ENCODE peak calls at places on chromosomes 11 and 22, in four cellular contexts. L, B, V and N are unnamed samples.
A peak's percentile ranks its signal among the peaks of the same experiment; 100 is the strongest.

GRCh38 chr11:30196400-30197206 is 34.2 kb upstream of the FSHB start:
- DNase-seq in B (peak; percentile 25), L (peak; percentile 49), V (peak; percentile 36), N (peak; percentile 53)

GRCh38 chr11:75840560-75840959 is 25.6 kb downstream of the UVRAG start:
- DNase-seq in B (no peak), V (no peak), L (no peak), N (no peak)

GRCh38 chr22:50112151-50113118 is 22.6 kb downstream of the MOV10L1 start:
- DNase-seq in V (no peak), L (no peak), B (no peak), N (no peak)

GRCh38 chr11:120304526-120304925 is 20.6 kb upstream of the TLCD5 start:
- DNase-seq in L (no peak), B (no peak), V (no peak), N (peak; percentile 43)

GRCh38 chr11:110134120-110134519 is 40.9 kb downstream of the ZC3H12C start:
- DNase-seq in B (no peak), V (no peak), L (no peak), N (no peak)

GRCh38 chr11:55811067-55811466 is at the start of gene OR5L1:
- DNase-seq in V (no peak), B (no peak), L (no peak), N (no peak)

GRCh38 chr11:79150320-79150719 is 290.5 kb downstream of the TENM4 start:
- DNase-seq in B (no peak), V (no peak), L (no peak), N (no peak)

GRCh38 chr11:126993599-126993998 is 7.0 kb downstream of the KIRREL3 start:
- DNase-seq in L (no peak), B (no peak), V (no peak), N (peak; percentile 35)

DNA sequence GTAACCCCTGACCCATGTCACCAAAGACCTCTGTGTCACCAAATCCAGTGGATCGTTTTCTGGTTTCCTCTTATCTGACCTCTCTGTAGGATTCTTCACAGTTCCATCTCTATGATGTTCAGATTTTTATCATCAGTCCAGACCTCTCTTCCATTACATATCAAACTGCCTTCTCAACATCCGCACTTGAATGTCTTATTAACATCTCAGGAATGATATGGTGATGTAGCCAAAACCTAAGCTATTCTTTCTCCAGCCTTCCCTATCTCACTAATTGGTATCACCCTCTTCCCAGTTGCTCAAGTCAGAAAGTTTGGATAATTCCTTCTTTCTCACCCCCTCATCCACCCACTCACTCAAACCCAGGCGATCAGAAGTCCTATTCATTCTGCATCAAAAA is 13.4 kb downstream of the APLNR start:
- DNase-seq in L (no peak), B (no peak), V (no peak), N (no peak)
- TF ChIP-seq PHF8 in L (no peak), B (no peak), V (no peak), N (no peak)

GRCh38 chr22:37167981-37168647 is 18.4 kb upstream of the IL2RB start:
- DNase-seq in B (no peak), L (no peak), V (no peak), N (no peak)
- TF ChIP-seq KDM1A in B (no peak), L (no peak), V (no peak), N (no peak)

GRCh38 chr22:41757507-41757906 is 43.0 kb upstream of the CCDC134 start:
- DNase-seq in B (no peak), L (no peak), V (no peak), N (no peak)

GRCh38 chr22:41766476-41766875 is 34.0 kb upstream of the CCDC134 start:
- DNase-seq in L (no peak), V (no peak), B (no peak), N (no peak)

GRCh38 chr22:41758231-41758630 is 42.2 kb upstream of the CCDC134 start:
- DNase-seq in B (no peak), V (no peak), L (no peak), N (no peak)

GRCh38 chr22:41768420-41768819 is 32.1 kb upstream of the CCDC134 start:
- DNase-seq in B (no peak), V (no peak), L (no peak), N (no peak)

GRCh38 chr22:41762980-41763779 is 37.3 kb upstream of the CCDC134 start:
- DNase-seq in B (peak; percentile 39), L (peak; percentile 67), V (peak; percentile 49), N (peak; percentile 48)
- TF ChIP-seq PHF8 in B (no peak), L (no peak), V (no peak), N (no peak)

DNA sequence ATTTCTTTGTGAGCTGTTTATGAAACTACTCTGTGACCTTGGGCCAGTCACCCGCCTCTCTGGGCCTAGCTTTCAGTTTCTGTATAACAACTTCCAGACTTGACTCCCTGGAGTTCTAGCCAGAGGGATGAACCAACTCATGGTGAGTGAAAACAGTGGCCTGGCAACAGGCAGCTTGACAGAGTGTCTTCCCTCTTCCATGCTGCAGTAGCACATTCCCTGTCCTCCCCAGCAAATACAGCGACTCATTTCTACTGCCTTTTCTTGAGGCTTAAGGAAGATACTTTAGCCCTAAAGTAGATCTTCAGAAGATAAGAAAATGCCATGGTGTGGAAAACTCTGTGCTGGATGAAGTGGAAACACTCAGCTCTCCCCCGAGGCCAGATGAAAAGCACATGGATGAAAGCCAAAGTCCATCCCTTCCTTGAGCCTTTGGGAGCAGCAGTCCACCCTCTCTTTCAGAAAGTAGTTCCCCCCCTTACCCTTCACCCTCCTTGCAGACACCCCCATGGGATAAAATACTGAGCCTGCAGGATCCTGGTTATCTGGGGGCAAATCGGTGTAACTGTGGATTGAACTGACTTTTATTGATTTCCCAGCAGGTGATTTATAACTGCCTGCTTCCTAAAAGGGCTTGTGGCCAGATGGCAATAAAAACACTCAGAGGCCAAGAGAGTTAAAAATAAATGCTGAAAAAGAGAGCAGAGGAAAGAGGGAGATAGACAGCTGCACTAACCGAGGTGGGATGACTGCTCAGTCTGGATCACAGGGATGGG is 24.1 kb downstream of the IRAG1 start:
- DNase-seq in L (no peak), B (no peak), V (no peak), N (peak; percentile 29)
- TF ChIP-seq KDM1A in L (no peak), B (no peak), V (no peak), N (no peak)

DNA sequence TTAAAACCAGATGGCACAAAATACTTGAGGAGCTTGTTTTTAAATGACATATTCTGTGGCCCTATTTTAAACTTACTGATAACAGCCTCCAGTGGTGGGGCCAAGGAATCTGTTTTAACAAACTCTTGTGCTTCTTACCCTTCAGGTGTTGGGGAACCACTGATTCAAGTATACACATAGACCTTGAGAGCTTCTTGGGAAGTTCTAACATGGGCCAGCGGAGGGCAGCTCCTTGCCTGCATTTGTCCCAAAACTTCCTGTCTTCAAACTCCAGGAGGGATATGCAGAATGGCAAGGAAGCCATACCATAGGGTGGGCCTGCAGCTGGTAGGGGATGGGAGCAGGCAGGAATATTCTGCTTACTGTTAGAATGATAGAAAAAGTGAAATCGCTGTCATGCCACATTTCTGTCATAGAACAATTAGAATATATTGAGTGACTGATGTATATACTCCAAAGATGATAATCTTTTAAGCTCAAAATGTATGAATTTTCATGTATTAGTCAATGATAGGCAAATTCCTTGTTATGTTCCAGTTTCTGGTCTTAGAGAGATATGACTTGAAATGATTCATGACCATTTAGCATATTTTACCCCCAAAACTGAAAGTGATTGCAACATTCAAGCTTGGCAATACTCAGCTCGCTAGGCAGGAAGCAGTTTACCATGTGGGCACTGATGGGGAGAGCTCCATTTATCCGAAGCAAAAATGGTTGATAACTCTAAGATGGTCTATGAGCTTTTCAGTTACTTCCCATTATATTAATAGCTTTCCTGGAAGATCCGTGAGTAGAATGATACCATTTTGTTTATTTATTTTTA is 9.2 kb downstream of the EXT2 start:
- DNase-seq in L (no peak), B (no peak), V (no peak), N (peak; percentile 37)
- TF ChIP-seq PHF8 in L (no peak), B (no peak), V (no peak), N (no peak)

GRCh38 chr22:37797874-37798500 is 9.7 kb upstream of the GCAT start:
- DNase-seq in B (no peak), V (no peak), L (no peak), N (no peak)

GRCh38 chr22:37794376-37794775 is 13.4 kb upstream of the GCAT start:
- DNase-seq in B (no peak), V (no peak), L (no peak), N (no peak)

GRCh38 chr22:37792494-37792893 is 15.2 kb upstream of the GCAT start:
- DNase-seq in L (no peak), B (no peak), V (no peak), N (no peak)

GRCh38 chr22:37790234-37790633 is 17.5 kb upstream of the GCAT start:
- DNase-seq in V (no peak), B (no peak), L (no peak), N (no peak)

GRCh38 chr22:37796079-37796478 is 11.7 kb upstream of the GCAT start:
- DNase-seq in B (no peak), V (no peak), L (no peak), N (no peak)
- TF ChIP-seq KDM1A in B (no peak), V (no peak), L (no peak), N (no peak)

GRCh38 chr22:37775785-37776638 is 31.7 kb upstream of the GCAT start:
- DNase-seq in B (no peak), L (no peak), V (no peak), N (no peak)
- TF ChIP-seq PHF8 in B (no peak), L (no peak), V (no peak), N (no peak)